ENCODE peak calls at places on chromosomes 7 and 10, in four cellular contexts. One of them, this sample, is unnamed.

GRCh38 chr10:61634711-61635110 is 28.0 kb upstream of the CABCOCO1 start:
- DNase-seq in mesendoderm: no peak
- DNase-seq in cardiac muscle cell: peak; percentile 37
- DNase-seq in GM06990: no peak
- DNase-seq in this sample: no peak

GRCh38 chr7:103132995-103133688 is 15.8 kb downstream of the NAPEPLD start:
- DNase-seq in mesendoderm: no peak
- DNase-seq in cardiac muscle cell: no peak
- DNase-seq in GM06990: no peak
- DNase-seq in this sample: no peak

GRCh38 chr10:108450280-108450679 is 1285.8 kb upstream of the SORCS1 start:
- DNase-seq in mesendoderm: no peak
- DNase-seq in cardiac muscle cell: no peak
- DNase-seq in GM06990: no peak
- DNase-seq in this sample: no peak

GRCh38 chr10:72044417-72045041 is 43.8 kb downstream of the SPOCK2 start:
- DNase-seq in mesendoderm: no peak
- DNase-seq in cardiac muscle cell: no peak
- DNase-seq in GM06990: no peak
- DNase-seq in this sample: no peak

GRCh38 chr7:43591551-43592180 is 8.8 kb downstream of the STK17A start:
- DNase-seq in mesendoderm: peak; percentile 25
- DNase-seq in cardiac muscle cell: no peak
- DNase-seq in GM06990: peak; percentile 44
- DNase-seq in this sample: no peak

GRCh38 chr7:33918401-33919120 is 13.2 kb downstream of the BMPER start:
- DNase-seq in mesendoderm: peak; percentile 85
- DNase-seq in cardiac muscle cell: no peak
- DNase-seq in GM06990: no peak
- DNase-seq in this sample: no peak

GRCh38 chr10:1611936-1612550 is 125.3 kb downstream of the ADARB2 start:
- DNase-seq in mesendoderm: peak; percentile 26
- DNase-seq in cardiac muscle cell: no peak
- DNase-seq in GM06990: no peak
- DNase-seq in this sample: no peak

GRCh38 chr7:99459087-99459486 is 6.9 kb downstream of the ATP5MF start:
- DNase-seq in mesendoderm: peak; percentile 58
- DNase-seq in cardiac muscle cell: peak; percentile 19
- DNase-seq in GM06990: no peak
- DNase-seq in this sample: peak; percentile 46

GRCh38 chr7:152048051-152048450 is 22.6 kb downstream of the GALNT11 start:
- DNase-seq in mesendoderm: no peak
- DNase-seq in cardiac muscle cell: no peak
- DNase-seq in GM06990: no peak
- DNase-seq in this sample: no peak

GRCh38 chr10:113187066-113187777 is 237.2 kb downstream of the TCF7L2 start:
- DNase-seq in mesendoderm: no peak
- DNase-seq in cardiac muscle cell: peak; percentile 68
- DNase-seq in GM06990: no peak
- DNase-seq in this sample: no peak

GRCh38 chr10:73439605-73440298 is 6.4 kb upstream of the MSS51 start:
- DNase-seq in mesendoderm: no peak
- DNase-seq in cardiac muscle cell: peak; percentile 46
- DNase-seq in GM06990: no peak
- DNase-seq in this sample: no peak

GRCh38 chr7:54802114-54802513 is 43.1 kb upstream of the SEC61G start:
- DNase-seq in mesendoderm: no peak
- DNase-seq in cardiac muscle cell: no peak
- DNase-seq in GM06990: no peak
- DNase-seq in this sample: no peak

GRCh38 chr7:17564678-17565209 is 266.3 kb downstream of the AHR start:
- DNase-seq in mesendoderm: no peak
- DNase-seq in cardiac muscle cell: peak; percentile 16
- DNase-seq in GM06990: no peak
- DNase-seq in this sample: no peak

GRCh38 chr10:92848037-92848440 is 281 bp upstream of the EXOC6 start:
- DNase-seq in mesendoderm: no peak
- DNase-seq in cardiac muscle cell: no peak
- DNase-seq in GM06990: no peak
- DNase-seq in this sample: no peak

GRCh38 chr10:48780341-48780740 is 95.7 kb downstream of the WDFY4 start:
- DNase-seq in mesendoderm: no peak
- DNase-seq in cardiac muscle cell: no peak
- DNase-seq in GM06990: no peak
- DNase-seq in this sample: no peak

GRCh38 chr10:104262055-104262454 is 6.9 kb upstream of the GSTO2 start:
- DNase-seq in mesendoderm: peak; percentile 35
- DNase-seq in cardiac muscle cell: peak; percentile 34
- DNase-seq in GM06990: no peak
- DNase-seq in this sample: no peak

GRCh38 chr7:43873300-43873699 is 4.0 kb upstream of the MRPS24 start:
- DNase-seq in mesendoderm: no peak
- DNase-seq in cardiac muscle cell: peak; percentile 65
- DNase-seq in GM06990: no peak
- DNase-seq in this sample: no peak

GRCh38 chr10:113565364-113565763 is 12.5 kb downstream of the HABP2 start:
- DNase-seq in mesendoderm: no peak
- DNase-seq in cardiac muscle cell: no peak
- DNase-seq in GM06990: no peak
- DNase-seq in this sample: no peak

GRCh38 chr7:157490465-157490912 is 153.7 kb downstream of the DNAJB6 start:
- DNase-seq in mesendoderm: no peak
- DNase-seq in cardiac muscle cell: peak; percentile 72
- DNase-seq in GM06990: no peak
- DNase-seq in this sample: no peak

GRCh38 chr7:22814261-22815208 is 8.1 kb downstream of the TOMM7 start:
- DNase-seq in mesendoderm: no peak
- DNase-seq in cardiac muscle cell: peak; percentile 55
- DNase-seq in GM06990: no peak
- DNase-seq in this sample: no peak

GRCh38 chr10:18607503-18607902 is 43.9 kb downstream of the NSUN6 start:
- DNase-seq in mesendoderm: peak; percentile 8
- DNase-seq in cardiac muscle cell: peak; percentile 89
- DNase-seq in GM06990: no peak
- DNase-seq in this sample: no peak

GRCh38 chr7:93955304-93955703 is 33.8 kb downstream of the GNG11 start:
- DNase-seq in mesendoderm: no peak
- DNase-seq in cardiac muscle cell: no peak
- DNase-seq in GM06990: peak; percentile 11
- DNase-seq in this sample: no peak

GRCh38 chr10:43305881-43306280 is 39.0 kb upstream of the RASGEF1A start:
- DNase-seq in mesendoderm: no peak
- DNase-seq in cardiac muscle cell: peak; percentile 70
- DNase-seq in GM06990: no peak
- DNase-seq in this sample: no peak

GRCh38 chr10:113960617-113961260 is 82.9 kb upstream of the ADRB1 start:
- DNase-seq in mesendoderm: peak; percentile 94
- DNase-seq in cardiac muscle cell: no peak
- DNase-seq in GM06990: peak; percentile 80
- DNase-seq in this sample: no peak

GRCh38 chr7:128849804-128850490 is 12.7 kb upstream of the ATP6V1F start:
- DNase-seq in mesendoderm: no peak
- DNase-seq in cardiac muscle cell: no peak
- DNase-seq in GM06990: no peak
- DNase-seq in this sample: no peak
- H3K36me3 ChIP-seq in mesendoderm: peaks cover 21% of the 10 kb centered on the region
- H3K36me3 ChIP-seq in cardiac muscle cell: peaks cover 97% of the 10 kb centered on the region
- H3K36me3 ChIP-seq in GM06990: no peaks in the 10 kb centered on the region
- H3K36me3 ChIP-seq in this sample: no peaks in the 10 kb centered on the region

GRCh38 chr7:121160150-121161008 is 168.4 kb upstream of the WNT16 start:
- DNase-seq in mesendoderm: no peak
- DNase-seq in cardiac muscle cell: no peak
- DNase-seq in GM06990: no peak
- DNase-seq in this sample: no peak

GRCh38 chr7:121164247-121164646 is 164.6 kb upstream of the WNT16 start:
- DNase-seq in mesendoderm: no peak
- DNase-seq in cardiac muscle cell: no peak
- DNase-seq in GM06990: no peak
- DNase-seq in this sample: no peak

GRCh38 chr7:121166885-121167284 is 161.9 kb upstream of the WNT16 start:
- DNase-seq in mesendoderm: peak; percentile 12
- DNase-seq in cardiac muscle cell: no peak
- DNase-seq in GM06990: no peak
- DNase-seq in this sample: no peak

GRCh38 chr7:121159553-121159952 is 169.2 kb upstream of the WNT16 start:
- DNase-seq in mesendoderm: no peak
- DNase-seq in cardiac muscle cell: no peak
- DNase-seq in GM06990: no peak
- DNase-seq in this sample: no peak

GRCh38 chr7:121163699-121164098 is 165.1 kb upstream of the WNT16 start:
- DNase-seq in mesendoderm: no peak
- DNase-seq in cardiac muscle cell: no peak
- DNase-seq in GM06990: no peak
- DNase-seq in this sample: no peak
- H3K36me3 ChIP-seq in mesendoderm: no peaks in the 10 kb centered on the region
- H3K36me3 ChIP-seq in cardiac muscle cell: no peaks in the 10 kb centered on the region
- H3K36me3 ChIP-seq in GM06990: no peaks in the 10 kb centered on the region
- H3K36me3 ChIP-seq in this sample: no peaks in the 10 kb centered on the region

DNA sequence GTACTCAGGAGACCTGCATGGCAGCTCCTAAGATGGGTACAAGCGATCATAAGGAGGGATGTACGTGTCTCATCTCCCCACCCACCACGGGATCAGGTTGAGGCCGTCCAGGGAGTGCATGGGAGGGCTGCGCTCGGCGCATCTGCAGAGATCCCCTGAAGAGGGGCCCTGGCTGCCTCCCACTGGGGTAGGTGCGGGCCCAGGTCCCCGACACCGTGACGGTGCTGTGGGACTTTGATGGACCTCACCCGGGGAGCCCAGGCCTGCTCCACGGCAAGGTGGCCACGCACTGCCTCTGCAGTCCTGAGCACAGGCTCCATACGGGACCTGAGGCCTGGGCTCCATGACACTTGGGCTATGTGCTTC is 12.7 kb downstream of the GET4 start:
- DNase-seq in mesendoderm: no peak
- DNase-seq in cardiac muscle cell: no peak
- DNase-seq in GM06990: no peak
- DNase-seq in this sample: no peak
- H3K36me3 ChIP-seq in mesendoderm: peaks cover 9% of the 10 kb centered on the region
- H3K36me3 ChIP-seq in cardiac muscle cell: peaks cover 26% of the 10 kb centered on the region
- H3K36me3 ChIP-seq in GM06990: peaks cover 46% of the 10 kb centered on the region
- H3K36me3 ChIP-seq in this sample: peaks cover 56% of the 10 kb centered on the region

GRCh38 chr10:32905466-32905865 is 52.6 kb downstream of the ITGB1 start:
- DNase-seq in mesendoderm: no peak
- DNase-seq in cardiac muscle cell: no peak
- DNase-seq in GM06990: no peak
- DNase-seq in this sample: no peak

GRCh38 chr10:32909461-32909860 is 48.6 kb downstream of the ITGB1 start:
- DNase-seq in mesendoderm: no peak
- DNase-seq in cardiac muscle cell: no peak
- DNase-seq in GM06990: no peak
- DNase-seq in this sample: no peak

GRCh38 chr10:32911285-32912016 is 46.6 kb downstream of the ITGB1 start:
- DNase-seq in mesendoderm: no peak
- DNase-seq in cardiac muscle cell: no peak
- DNase-seq in GM06990: no peak
- DNase-seq in this sample: no peak

GRCh38 chr10:32906595-32906994 is 51.4 kb downstream of the ITGB1 start:
- DNase-seq in mesendoderm: no peak
- DNase-seq in cardiac muscle cell: no peak
- DNase-seq in GM06990: no peak
- DNase-seq in this sample: no peak
- H3K36me3 ChIP-seq in mesendoderm: peaks cover 2% of the 10 kb centered on the region
- H3K36me3 ChIP-seq in cardiac muscle cell: peaks cover 68% of the 10 kb centered on the region
- H3K36me3 ChIP-seq in GM06990: no peaks in the 10 kb centered on the region
- H3K36me3 ChIP-seq in this sample: peaks cover 13% of the 10 kb centered on the region

GRCh38 chr7:105087981-105088380 is 74.0 kb downstream of the KMT2E start:
- DNase-seq in mesendoderm: no peak
- DNase-seq in cardiac muscle cell: no peak
- DNase-seq in GM06990: no peak
- DNase-seq in this sample: no peak
- H3K36me3 ChIP-seq in mesendoderm: peaks cover 3% of the 10 kb centered on the region
- H3K36me3 ChIP-seq in cardiac muscle cell: peaks cover 55% of the 10 kb centered on the region
- H3K36me3 ChIP-seq in GM06990: peaks cover 5% of the 10 kb centered on the region
- H3K36me3 ChIP-seq in this sample: peaks cover 59% of the 10 kb centered on the region

DNA sequence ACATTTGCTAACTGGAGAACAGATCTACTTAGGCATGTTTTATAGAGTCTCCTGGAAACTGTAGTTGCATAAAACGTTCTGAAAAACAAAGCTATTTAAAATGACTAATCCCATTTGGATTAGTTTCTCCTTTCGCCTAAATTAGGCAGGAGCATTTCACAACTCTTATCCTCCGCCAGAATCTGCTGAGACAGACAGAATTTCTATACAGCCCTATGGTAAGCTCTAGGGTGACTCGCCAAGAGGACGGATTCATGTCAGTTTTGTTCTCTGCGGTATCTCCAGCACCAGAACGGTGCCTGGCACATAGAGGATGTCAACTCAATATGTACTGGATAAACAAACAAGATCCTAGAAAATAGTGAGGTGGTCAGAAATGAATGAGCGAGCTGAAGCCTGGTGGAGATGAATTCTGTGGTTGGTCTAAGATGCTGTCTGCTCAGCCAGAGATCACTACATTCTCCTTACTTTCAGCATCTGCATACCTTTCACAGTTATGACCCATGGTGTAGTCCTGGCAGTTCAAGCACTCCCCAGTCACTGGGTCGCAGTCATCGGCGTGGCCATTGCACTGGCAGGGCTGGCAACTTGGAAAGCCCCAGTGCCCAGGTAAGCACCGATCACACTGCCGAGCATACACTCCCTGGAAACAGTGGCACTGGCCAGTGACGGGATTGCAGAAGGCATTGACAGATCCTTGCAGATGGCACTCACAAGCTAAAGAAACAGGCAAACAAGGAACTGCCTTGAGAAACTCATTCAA is 44.0 kb downstream of the LAMB1 start:
- DNase-seq in mesendoderm: no peak
- DNase-seq in cardiac muscle cell: peak; percentile 90
- DNase-seq in GM06990: no peak
- DNase-seq in this sample: no peak
- H3K36me3 ChIP-seq in mesendoderm: peaks cover 3% of the 10 kb centered on the region
- H3K36me3 ChIP-seq in cardiac muscle cell: peaks cover 4% of the 10 kb centered on the region
- H3K36me3 ChIP-seq in GM06990: no peaks in the 10 kb centered on the region
- H3K36me3 ChIP-seq in this sample: peaks cover 75% of the 10 kb centered on the region